ENCODE peak calls at places on chromosome 12, in eight cellular contexts. B, N, K, Z, V, L, Q and M are unnamed samples.
A peak's percentile ranks its signal among the peaks of the same experiment; 100 is the strongest.

GRCh38 chr12:107593713-107594381 is 91.8 kb upstream of the PWP1 start:
- DNase-seq in V (no peak), N (no peak), L (peak; percentile 52), B (no peak), Q (no peak), Z (no peak), K (no peak), M (no peak)

GRCh38 chr12:48489012-48489411 is 6.7 kb downstream of the C12orf54 start:
- DNase-seq in Q (peak; percentile 83), K (no peak), B (no peak), N (no peak), L (no peak), V (peak; percentile 28), Z (no peak), M (no peak)

GRCh38 chr12:27270148-27270547 is 26.1 kb downstream of the STK38L start:
- DNase-seq in V (no peak), Q (no peak), K (no peak), Z (no peak), B (no peak), L (no peak), N (no peak), M (no peak)

GRCh38 chr12:100688451-100688864 is 106.1 kb upstream of the ANO4 start:
- DNase-seq in N (no peak), K (no peak), B (no peak), Q (no peak), Z (no peak), L (no peak), V (peak; percentile 46), M (no peak)

GRCh38 chr12:121610239-121611149 is 15.8 kb upstream of the ORAI1 start:
- DNase-seq in N (no peak), K (peak; percentile 61), Q (no peak), L (no peak), Z (no peak), V (peak; percentile 80), B (no peak), M (no peak)

GRCh38 chr12:120290541-120291312 is 976 bp downstream of the RNU4-2 start:
- DNase-seq in N (no peak), V (peak; percentile 67), Q (no peak), K (peak; percentile 41), B (no peak), Z (no peak), L (peak; percentile 74), M (peak; percentile 48)

GRCh38 chr12:48771588-48772112 is 17.2 kb downstream of the ADCY6 start:
- DNase-seq in Q (no peak), Z (no peak), V (no peak), L (no peak), N (no peak), K (no peak), B (peak; percentile 60), M (no peak)

GRCh38 chr12:56338643-56339422 is at the start of gene IL23A:
- DNase-seq in K (no peak), V (peak; percentile 33), B (no peak), L (no peak), Z (no peak), Q (peak; percentile 90), N (peak; percentile 87), M (no peak)

GRCh38 chr12:12613334-12613733 is 1.7 kb downstream of the CREBL2 start:
- DNase-seq in B (no peak), L (no peak), N (no peak), V (peak; percentile 16), Z (no peak), K (no peak), Q (no peak), M (no peak)

GRCh38 chr12:90339837-90340236 is 615.1 kb downstream of the CCER1 start:
- DNase-seq in Z (no peak), V (no peak), Q (no peak), N (no peak), B (no peak), L (no peak), K (no peak), M (no peak)

GRCh38 chr12:124938606-124939427 is 24.4 kb upstream of the UBC start:
- DNase-seq in B (peak; percentile 79), K (peak; percentile 79), N (peak; percentile 42), Z (peak; percentile 63), L (peak; percentile 97), Q (no peak), V (peak; percentile 97), M (peak; percentile 76)

GRCh38 chr12:110563702-110564470 is 19.2 kb downstream of the PPTC7 start:
- DNase-seq in N (no peak), Z (no peak), K (no peak), L (no peak), Q (no peak), V (peak; percentile 64), B (no peak), M (no peak)

GRCh38 chr12:9776795-9777194 is 16.1 kb upstream of the CD69 start:
- DNase-seq in Z (no peak), B (no peak), L (no peak), N (no peak), K (no peak), Q (no peak), V (no peak), M (no peak)

GRCh38 chr12:9779209-9779608 is 18.5 kb upstream of the CD69 start:
- DNase-seq in B (no peak), K (no peak), L (no peak), Q (no peak), V (no peak), N (no peak), Z (no peak), M (no peak)

DNA sequence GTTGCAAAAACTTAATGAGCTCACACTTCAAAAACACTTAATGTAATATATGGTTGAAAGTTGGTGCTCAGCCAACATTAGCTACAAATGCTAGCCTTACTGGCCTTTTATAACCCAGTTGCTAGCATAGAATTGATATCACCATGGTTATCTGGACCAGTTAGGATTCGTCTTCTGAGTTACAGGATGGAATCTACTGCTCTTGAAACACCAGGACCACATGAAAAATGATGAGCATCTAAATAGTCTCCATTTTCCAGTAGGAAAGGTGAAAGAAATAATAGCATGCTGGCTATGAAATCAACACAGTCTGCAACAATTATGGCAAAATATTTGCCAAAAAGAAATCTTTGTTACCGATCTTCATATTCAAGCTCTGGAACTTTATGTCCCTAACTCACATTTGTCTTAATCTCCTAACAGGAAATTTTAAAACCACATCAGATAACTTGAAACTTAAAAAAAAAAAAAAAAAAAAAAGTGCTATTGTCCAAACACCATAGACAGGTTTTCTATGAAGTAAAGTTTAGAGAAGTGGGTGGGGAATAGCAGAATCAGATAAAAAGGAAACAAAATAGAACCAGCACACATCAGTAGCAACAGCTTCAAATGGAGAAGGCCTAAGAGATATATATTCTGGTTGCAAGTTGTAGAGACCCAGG is 12.6 kb upstream of the CD69 start:
- DNase-seq in V (no peak), L (no peak), B (no peak), K (no peak), Q (no peak), N (no peak), Z (no peak), M (no peak)
- H3K4me3 ChIP-seq in V (no peak overlapping the region), L (no peak overlapping the region), B (no peak overlapping the region), K (no peak overlapping the region), Q (no peak overlapping the region), N (no peak overlapping the region), Z (no peak overlapping the region), M (no peak overlapping the region)

DNA sequence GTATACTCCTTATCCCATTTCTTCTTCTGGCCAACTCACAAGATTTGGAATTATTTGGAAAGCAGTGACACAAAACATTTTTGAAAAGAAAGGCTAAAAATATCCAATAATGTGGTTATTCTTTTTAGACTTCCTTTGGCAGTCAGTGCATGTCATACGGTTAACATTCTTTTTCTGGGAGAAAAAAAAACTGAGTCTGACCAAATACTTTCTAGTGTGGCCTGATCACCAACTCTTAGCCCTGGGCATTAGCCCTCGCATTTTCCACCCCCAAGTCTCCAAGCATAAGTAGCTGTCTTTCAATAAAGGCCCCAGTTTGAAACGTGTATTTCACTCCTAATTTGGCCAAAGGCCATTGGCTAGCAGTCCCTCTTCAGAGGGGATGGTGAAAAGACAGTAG is 5.9 kb downstream of the RASSF3 start:
- DNase-seq in K (no peak), N (no peak), Z (no peak), L (no peak), Q (no peak), B (no peak), V (peak; percentile 31), M (no peak)
- H3K27ac ChIP-seq in K (no peak overlapping the region), N (no peak overlapping the region), Z (no peak overlapping the region), L (no peak overlapping the region), Q (no peak overlapping the region), B (no peak overlapping the region), V (no peak overlapping the region), M (peak overlapping the region; percentile 54)

GRCh38 chr12:132787877-132788276 is 26.2 kb upstream of the ANKLE2 start:
- DNase-seq in L (no peak), N (no peak), K (no peak), Z (no peak), B (peak; percentile 24), V (peak; percentile 26), Q (no peak), M (peak; percentile 53)
- H3K4me3 ChIP-seq in L (no peak overlapping the region), N (no peak overlapping the region), K (no peak overlapping the region), Z (no peak overlapping the region), B (no peak overlapping the region), V (no peak overlapping the region), Q (no peak overlapping the region), M (no peak overlapping the region)

GRCh38 chr12:51390457-51391046 is 654 bp downstream of the GALNT6 start:
- DNase-seq in K (no peak), B (no peak), N (no peak), Q (no peak), V (no peak), L (no peak), Z (no peak), M (no peak)

GRCh38 chr12:51395283-51396230 is 4.4 kb upstream of the GALNT6 start:
- DNase-seq in N (no peak), L (no peak), Q (no peak), V (no peak), B (no peak), Z (no peak), K (no peak), M (no peak)

GRCh38 chr12:51391047-51391837 is at the start of gene GALNT6:
- DNase-seq in V (no peak), B (peak; percentile 64), N (peak; percentile 78), L (no peak), Q (no peak), K (no peak), Z (peak; percentile 88), M (peak; percentile 89)

GRCh38 chr12:51392556-51393237 is 1.5 kb upstream of the GALNT6 start:
- DNase-seq in Z (no peak), N (no peak), B (peak; percentile 69), L (no peak), V (peak; percentile 83), K (no peak), Q (no peak), M (no peak)

DNA sequence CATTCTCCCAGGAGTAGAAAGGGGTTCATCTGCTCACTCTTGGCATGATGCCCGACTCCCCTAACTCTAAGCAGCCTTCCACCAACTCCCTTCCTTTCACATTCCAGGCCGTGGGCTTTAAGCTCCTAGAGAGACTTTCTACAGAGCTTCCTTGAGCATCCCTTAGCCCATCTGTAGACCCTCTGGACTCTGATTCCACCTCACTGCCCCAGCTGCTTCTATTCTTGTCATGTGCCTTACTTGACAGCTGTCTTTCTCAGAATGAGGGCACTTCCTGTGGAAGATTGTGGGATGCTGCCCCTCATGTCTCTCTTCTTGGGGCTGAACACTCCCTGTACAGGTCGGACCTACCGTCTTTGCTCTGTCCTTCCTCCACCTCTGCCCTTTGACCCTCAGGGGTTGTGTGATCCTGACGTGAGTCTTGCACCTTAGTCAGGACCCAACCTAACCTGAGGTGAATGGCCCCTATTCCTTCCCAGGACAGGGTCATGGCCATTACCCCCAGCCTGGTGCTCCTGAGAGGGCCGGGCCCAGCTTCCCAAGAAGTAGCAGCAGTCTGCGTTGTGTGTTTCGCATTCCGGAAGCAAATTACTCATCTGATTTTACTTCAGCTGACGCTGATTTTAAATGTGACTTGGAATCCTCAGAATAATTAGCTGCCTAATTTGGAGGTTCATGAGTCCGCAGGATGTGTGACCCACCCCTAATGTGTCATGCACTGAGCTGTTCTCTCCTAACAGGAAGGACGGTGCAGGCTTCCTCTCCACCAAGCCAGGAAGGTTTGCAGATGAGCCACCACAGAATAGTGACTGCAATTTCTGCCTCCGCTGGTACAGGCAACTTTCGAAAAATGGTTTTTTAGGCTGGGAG is 2.7 kb upstream of the GALNT6 start:
- DNase-seq in V (peak; percentile 98), B (no peak), Q (peak; percentile 92), K (no peak), L (no peak), N (peak; percentile 34), Z (no peak), M (no peak)
- H3K27ac ChIP-seq in V (peak overlapping the region; percentile 85), B (no peak overlapping the region), Q (peak overlapping the region; percentile 69), K (peak overlapping the region; percentile 21), L (no peak overlapping the region), N (peak overlapping the region; percentile 64), Z (no peak overlapping the region), M (no peak overlapping the region)